ENCODE peak calls at places on chromosomes 3 and 15, in seven cellular contexts. One of them, this sample, is unnamed.

GRCh38 chr3:56251343-56251945 is 216.8 kb downstream of the ERC2 start:
- DNase-seq in fibroblast of lung: peak
- DNase-seq in GM06990: no peak
- DNase-seq in upper lobe of right lung: no peak
- DNase-seq in brain microvascular endothelial cell: peak
- DNase-seq in uterus: peak
- DNase-seq in ovary: no peak
- DNase-seq in this sample: peak

GRCh38 chr15:43922021-43922420 is 95.2 kb downstream of the WDR76 start:
- DNase-seq in fibroblast of lung: peak
- DNase-seq in GM06990: no peak
- DNase-seq in upper lobe of right lung: no peak
- DNase-seq in brain microvascular endothelial cell: peak
- DNase-seq in uterus: no peak
- DNase-seq in ovary: no peak
- DNase-seq in this sample: no peak

GRCh38 chr3:15977089-15977488 is 179.3 kb upstream of the ANKRD28 start:
- DNase-seq in fibroblast of lung: no peak
- DNase-seq in GM06990: no peak
- DNase-seq in upper lobe of right lung: no peak
- DNase-seq in brain microvascular endothelial cell: no peak
- DNase-seq in uterus: no peak
- DNase-seq in ovary: no peak
- DNase-seq in this sample: no peak

GRCh38 chr3:171967932-171968678 is 71.3 kb upstream of the FNDC3B start:
- DNase-seq in fibroblast of lung: peak
- DNase-seq in GM06990: no peak
- DNase-seq in upper lobe of right lung: no peak
- DNase-seq in brain microvascular endothelial cell: peak
- DNase-seq in uterus: no peak
- DNase-seq in ovary: no peak
- DNase-seq in this sample: peak

GRCh38 chr3:31300802-31301443 is 231.8 kb upstream of the STT3B start:
- DNase-seq in fibroblast of lung: no peak
- DNase-seq in GM06990: no peak
- DNase-seq in upper lobe of right lung: no peak
- DNase-seq in brain microvascular endothelial cell: no peak
- DNase-seq in uterus: no peak
- DNase-seq in ovary: no peak
- DNase-seq in this sample: no peak

GRCh38 chr3:88075061-88075460 is 16.0 kb downstream of the ZNF654 start:
- DNase-seq in fibroblast of lung: no peak
- DNase-seq in GM06990: no peak
- DNase-seq in upper lobe of right lung: no peak
- DNase-seq in brain microvascular endothelial cell: no peak
- DNase-seq in uterus: no peak
- DNase-seq in ovary: no peak
- DNase-seq in this sample: no peak

GRCh38 chr3:104190681-104191080 is 1176.0 kb upstream of the ALCAM start:
- DNase-seq in fibroblast of lung: peak
- DNase-seq in GM06990: no peak
- DNase-seq in upper lobe of right lung: no peak
- DNase-seq in brain microvascular endothelial cell: peak
- DNase-seq in uterus: no peak
- DNase-seq in ovary: no peak
- DNase-seq in this sample: no peak

GRCh38 chr3:11509175-11510000 is 134.3 kb downstream of the VGLL4 start:
- DNase-seq in fibroblast of lung: peak
- DNase-seq in GM06990: no peak
- DNase-seq in upper lobe of right lung: peak
- DNase-seq in brain microvascular endothelial cell: peak
- DNase-seq in uterus: peak
- DNase-seq in ovary: peak
- DNase-seq in this sample: peak

GRCh38 chr15:50261979-50262378 is 3.5 kb downstream of the HDC start:
- DNase-seq in fibroblast of lung: no peak
- DNase-seq in GM06990: no peak
- DNase-seq in upper lobe of right lung: no peak
- DNase-seq in brain microvascular endothelial cell: no peak
- DNase-seq in uterus: no peak
- DNase-seq in ovary: no peak
- DNase-seq in this sample: no peak

GRCh38 chr3:99246010-99246654 is 344.6 kb upstream of the DCBLD2 start:
- DNase-seq in fibroblast of lung: peak
- DNase-seq in GM06990: no peak
- DNase-seq in upper lobe of right lung: no peak
- DNase-seq in brain microvascular endothelial cell: peak
- DNase-seq in uterus: no peak
- DNase-seq in ovary: no peak
- DNase-seq in this sample: no peak

GRCh38 chr3:70120360-70120966 is 120.9 kb downstream of the SAMMSON start:
- DNase-seq in fibroblast of lung: peak
- DNase-seq in GM06990: peak
- DNase-seq in upper lobe of right lung: peak
- DNase-seq in brain microvascular endothelial cell: peak
- DNase-seq in uterus: no peak
- DNase-seq in ovary: no peak
- DNase-seq in this sample: peak

GRCh38 chr15:66117841-66118240 is 135.7 kb downstream of the MEGF11 start:
- DNase-seq in fibroblast of lung: no peak
- DNase-seq in GM06990: no peak
- DNase-seq in upper lobe of right lung: no peak
- DNase-seq in brain microvascular endothelial cell: no peak
- DNase-seq in uterus: no peak
- DNase-seq in ovary: no peak
- DNase-seq in this sample: no peak

GRCh38 chr3:133535971-133536634 is 37.4 kb upstream of the CDV3 start:
- DNase-seq in fibroblast of lung: peak
- DNase-seq in GM06990: no peak
- DNase-seq in upper lobe of right lung: no peak
- DNase-seq in brain microvascular endothelial cell: peak
- DNase-seq in uterus: no peak
- DNase-seq in ovary: no peak
- DNase-seq in this sample: peak

GRCh38 chr15:67097893-67098740 is 32.7 kb downstream of the SMAD3 start:
- DNase-seq in fibroblast of lung: peak
- DNase-seq in GM06990: no peak
- DNase-seq in upper lobe of right lung: no peak
- DNase-seq in brain microvascular endothelial cell: peak
- DNase-seq in uterus: no peak
- DNase-seq in ovary: no peak
- DNase-seq in this sample: peak

GRCh38 chr15:84818221-84819131 is 1.3 kb downstream of the ALPK3 start:
- DNase-seq in fibroblast of lung: peak
- DNase-seq in GM06990: no peak
- DNase-seq in upper lobe of right lung: peak
- DNase-seq in brain microvascular endothelial cell: peak
- DNase-seq in uterus: no peak
- DNase-seq in ovary: no peak
- DNase-seq in this sample: no peak

GRCh38 chr15:51649659-51650521 is 27.3 kb upstream of the DMXL2 start:
- DNase-seq in fibroblast of lung: peak
- DNase-seq in GM06990: peak
- DNase-seq in upper lobe of right lung: no peak
- DNase-seq in brain microvascular endothelial cell: peak
- DNase-seq in uterus: peak
- DNase-seq in ovary: no peak
- DNase-seq in this sample: peak

GRCh38 chr15:96335429-96335807 is 4.9 kb downstream of the NR2F2 start:
- DNase-seq in fibroblast of lung: peak
- DNase-seq in GM06990: no peak
- DNase-seq in upper lobe of right lung: no peak
- DNase-seq in brain microvascular endothelial cell: peak
- DNase-seq in uterus: no peak
- DNase-seq in ovary: no peak
- DNase-seq in this sample: no peak

GRCh38 chr3:142566096-142566495 is 12.4 kb downstream of the ATR start:
- DNase-seq in fibroblast of lung: no peak
- DNase-seq in GM06990: no peak
- DNase-seq in upper lobe of right lung: no peak
- DNase-seq in brain microvascular endothelial cell: no peak
- DNase-seq in uterus: no peak
- DNase-seq in ovary: no peak
- DNase-seq in this sample: no peak

GRCh38 chr3:22922317-22922716 is 280.8 kb upstream of the UBE2E2 start:
- DNase-seq in fibroblast of lung: no peak
- DNase-seq in GM06990: no peak
- DNase-seq in upper lobe of right lung: no peak
- DNase-seq in brain microvascular endothelial cell: no peak
- DNase-seq in uterus: no peak
- DNase-seq in ovary: no peak
- DNase-seq in this sample: no peak

GRCh38 chr15:88202231-88202630 is 54.3 kb downstream of the NTRK3 start:
- DNase-seq in fibroblast of lung: peak
- DNase-seq in GM06990: no peak
- DNase-seq in upper lobe of right lung: no peak
- DNase-seq in brain microvascular endothelial cell: no peak
- DNase-seq in uterus: no peak
- DNase-seq in ovary: no peak
- DNase-seq in this sample: no peak

DNA sequence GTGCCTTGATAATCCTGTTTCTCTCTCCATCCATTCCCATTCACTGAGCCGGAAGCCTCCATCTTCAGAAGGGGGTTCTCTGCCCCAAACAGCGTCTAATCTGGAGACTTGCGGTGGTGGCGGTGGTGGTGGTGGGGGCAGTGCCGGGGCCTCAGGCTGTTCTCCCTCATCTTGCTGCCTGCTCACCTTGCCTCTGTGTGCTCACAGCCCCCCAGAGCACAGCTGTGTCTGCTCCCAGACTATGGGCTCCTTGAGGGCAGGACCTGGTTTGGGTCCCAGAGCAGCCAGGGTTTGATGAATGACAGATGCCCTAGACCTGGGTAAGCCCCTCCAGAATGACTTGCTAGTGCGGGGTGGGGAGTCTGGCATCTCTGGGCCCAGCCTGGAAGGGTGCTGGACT is 430 bp upstream of the PSTPIP1 start:
- DNase-seq in fibroblast of lung: no peak
- DNase-seq in GM06990: no peak
- DNase-seq in upper lobe of right lung: peak
- DNase-seq in brain microvascular endothelial cell: no peak
- DNase-seq in uterus: no peak
- DNase-seq in ovary: peak
- DNase-seq in this sample: no peak
- H3K4me3 ChIP-seq in fibroblast of lung: no peak
- H3K4me3 ChIP-seq in GM06990: no peak
- H3K4me3 ChIP-seq in upper lobe of right lung: no peak
- H3K4me3 ChIP-seq in brain microvascular endothelial cell: no peak
- H3K4me3 ChIP-seq in uterus: no peak
- H3K4me3 ChIP-seq in ovary: no peak
- H3K4me3 ChIP-seq in this sample: no peak

GRCh38 chr3:192804502-192804901 is 77.2 kb upstream of the FGF12 start:
- DNase-seq in fibroblast of lung: no peak
- DNase-seq in GM06990: no peak
- DNase-seq in upper lobe of right lung: no peak
- DNase-seq in brain microvascular endothelial cell: no peak
- DNase-seq in uterus: no peak
- DNase-seq in ovary: no peak
- DNase-seq in this sample: no peak

GRCh38 chr3:192801985-192802384 is 74.6 kb upstream of the FGF12 start:
- DNase-seq in fibroblast of lung: no peak
- DNase-seq in GM06990: no peak
- DNase-seq in upper lobe of right lung: no peak
- DNase-seq in brain microvascular endothelial cell: no peak
- DNase-seq in uterus: no peak
- DNase-seq in ovary: no peak
- DNase-seq in this sample: no peak

GRCh38 chr3:192802957-192803899 is 75.9 kb upstream of the FGF12 start:
- DNase-seq in fibroblast of lung: peak
- DNase-seq in GM06990: no peak
- DNase-seq in upper lobe of right lung: no peak
- DNase-seq in brain microvascular endothelial cell: peak
- DNase-seq in uterus: no peak
- DNase-seq in ovary: no peak
- DNase-seq in this sample: peak
- TF ChIP-seq CTCF in fibroblast of lung: peak
- TF ChIP-seq CTCF in GM06990: peak
- TF ChIP-seq CTCF in upper lobe of right lung: peak
- TF ChIP-seq CTCF in brain microvascular endothelial cell: peak
- TF ChIP-seq CTCF in uterus: peak
- TF ChIP-seq CTCF in ovary: no peak
- TF ChIP-seq CTCF in this sample: peak

DNA sequence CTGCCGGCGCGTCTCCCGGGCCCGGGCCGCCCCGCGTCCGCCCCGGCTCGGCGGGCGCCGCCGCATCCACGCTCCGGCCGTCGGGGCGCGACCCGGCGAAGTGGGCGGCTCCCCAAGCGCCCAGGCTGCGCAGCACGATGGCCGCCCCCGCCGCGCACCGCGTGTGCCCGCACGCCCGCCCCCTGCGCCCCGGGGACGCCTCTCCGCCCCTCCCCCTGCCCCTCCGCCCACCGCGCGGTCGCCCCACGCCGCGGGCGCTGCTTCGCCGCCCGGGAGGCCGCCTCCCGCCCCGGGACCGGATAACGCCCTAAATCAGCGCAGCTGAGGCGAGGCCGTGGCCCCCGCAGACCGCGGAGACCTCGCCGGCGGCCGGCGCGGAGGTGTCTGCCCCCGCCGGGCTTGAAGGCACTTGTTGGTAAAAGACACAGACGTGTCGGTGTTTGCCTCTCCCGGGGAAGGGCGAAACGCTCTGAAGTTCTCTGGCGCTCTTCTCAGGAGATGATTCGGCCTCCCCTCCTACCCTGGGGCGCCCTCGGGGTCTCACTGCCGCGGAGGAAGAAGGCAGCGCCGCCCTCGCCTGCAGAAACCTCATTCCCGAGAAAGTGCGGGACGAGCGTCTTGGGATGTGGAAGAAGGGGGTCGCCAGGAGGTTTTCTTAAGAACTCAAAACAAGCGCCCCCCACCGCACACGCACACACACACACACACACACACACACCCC is at the start of gene BNC1:
- DNase-seq in fibroblast of lung: peak
- DNase-seq in GM06990: no peak
- DNase-seq in upper lobe of right lung: no peak
- DNase-seq in brain microvascular endothelial cell: no peak
- DNase-seq in uterus: no peak
- DNase-seq in ovary: no peak
- DNase-seq in this sample: no peak
- H3K4me3 ChIP-seq in fibroblast of lung: peak
- H3K4me3 ChIP-seq in GM06990: no peak
- H3K4me3 ChIP-seq in upper lobe of right lung: peak
- H3K4me3 ChIP-seq in brain microvascular endothelial cell: peak
- H3K4me3 ChIP-seq in uterus: peak
- H3K4me3 ChIP-seq in ovary: no peak
- H3K4me3 ChIP-seq in this sample: peak

GRCh38 chr3:167375478-167375877 is 4.6 kb downstream of the ZBBX start:
- DNase-seq in fibroblast of lung: no peak
- DNase-seq in GM06990: no peak
- DNase-seq in upper lobe of right lung: no peak
- DNase-seq in brain microvascular endothelial cell: no peak
- DNase-seq in uterus: no peak
- DNase-seq in ovary: no peak
- DNase-seq in this sample: no peak

DNA sequence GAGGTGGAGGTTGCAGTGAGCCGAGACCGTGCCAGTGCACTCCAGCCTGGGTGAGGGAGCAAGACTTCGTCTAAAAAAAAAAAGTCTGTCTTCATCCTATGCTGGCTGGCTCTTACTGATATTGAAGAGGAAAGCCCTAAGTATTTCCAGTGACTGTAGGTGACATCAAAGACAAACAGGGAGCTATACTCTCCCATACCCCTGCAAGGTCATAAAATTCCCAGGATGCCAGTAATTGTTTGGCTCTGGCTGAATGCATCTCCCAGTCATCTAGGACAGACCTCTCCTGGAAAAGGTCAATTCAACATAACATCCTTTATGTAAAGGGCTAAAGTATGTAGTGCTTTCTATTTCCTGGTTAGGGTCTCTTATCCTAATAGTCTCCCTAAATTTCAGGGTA is 8.0 kb downstream of the ZBBX start:
- DNase-seq in fibroblast of lung: no peak
- DNase-seq in GM06990: no peak
- DNase-seq in upper lobe of right lung: no peak
- DNase-seq in brain microvascular endothelial cell: no peak
- DNase-seq in uterus: no peak
- DNase-seq in ovary: no peak
- DNase-seq in this sample: no peak
- TF ChIP-seq CTCF in fibroblast of lung: no peak
- TF ChIP-seq CTCF in GM06990: no peak
- TF ChIP-seq CTCF in upper lobe of right lung: no peak
- TF ChIP-seq CTCF in brain microvascular endothelial cell: no peak
- TF ChIP-seq CTCF in uterus: no peak
- TF ChIP-seq CTCF in ovary: no peak
- TF ChIP-seq CTCF in this sample: no peak

This sample was measured in astrocyte of the cerebellum.